ENCODE peak calls at places on chromosomes 3 and 15, in ten cellular contexts. L is brain microvascular endothelial cell; H is dorsolateral prefrontal cortex; S is fibroblast of lung; W is body of pancreas; N is naive thymus-derived CD4-positive, alpha-beta T cell; F is HAP-1; Q is aorta; M is HCT116; Z is fibroblast of villous mesenchyme. D is an unnamed sample.

GRCh38 chr3:126375835-126376331 is 18.7 kb upstream of the KLF15 start:
- DNase-seq in L (no peak), H (no peak), S (no peak), W (no peak), N (no peak), F (no peak), Q (peak; percentile 29), M (no peak), Z (no peak), D (no peak)

GRCh38 chr15:91158415-91159394 is 58.6 kb downstream of the SV2B start:
- DNase-seq in L (no peak), H (no peak), S (no peak), W (no peak), N (no peak), F (no peak), Q (no peak), M (no peak), Z (no peak), D (no peak)

GRCh38 chr15:65918936-65919335 is 49.6 kb downstream of the RAB11A start:
- DNase-seq in L (no peak), H (no peak), S (no peak), W (no peak), N (no peak), F (no peak), Q (no peak), M (no peak), Z (no peak), D (no peak)

GRCh38 chr15:31360843-31361763 is 34.5 kb downstream of the KLF13 start:
- DNase-seq in L (no peak), H (no peak), S (no peak), W (peak; percentile 87), N (peak; percentile 98), F (no peak), Q (no peak), M (no peak), Z (no peak), D (no peak)

GRCh38 chr3:165669502-165669901 is 167.7 kb downstream of the BCHE start:
- DNase-seq in L (no peak), H (no peak), S (peak; percentile 78), W (no peak), N (no peak), F (no peak), Q (no peak), M (no peak), Z (peak; percentile 12), D (peak; percentile 2)

GRCh38 chr15:27410986-27411385 is 440.0 kb downstream of the GABRG3 start:
- DNase-seq in L (no peak), H (no peak), S (no peak), W (no peak), N (no peak), F (no peak), Q (no peak), M (no peak), Z (no peak), D (no peak)

GRCh38 chr15:64149424-64150235 is 1.9 kb upstream of the SNX22 start:
- DNase-seq in L (no peak), H (no peak), S (no peak), W (no peak), N (no peak), F (peak; percentile 67), Q (no peak), M (no peak), Z (no peak), D (no peak)

GRCh38 chr15:33808720-33809119 is 159.6 kb upstream of the CHRM5 start:
- DNase-seq in L (no peak), H (no peak), S (peak; percentile 70), W (no peak), N (no peak), F (no peak), Q (no peak), M (no peak), Z (peak; percentile 12), D (no peak)

GRCh38 chr3:134326760-134327593 is 47.3 kb downstream of the AMOTL2 start:
- DNase-seq in L (peak; percentile 96), H (no peak), S (peak; percentile 92), W (peak; percentile 60), N (no peak), F (peak; percentile 71), Q (no peak), M (no peak), Z (peak; percentile 96), D (peak; percentile 99)

GRCh38 chr3:188937389-188937788 is 234.4 kb upstream of the TPRG1 start:
- DNase-seq in L (peak; percentile 26), H (no peak), S (no peak), W (no peak), N (no peak), F (no peak), Q (no peak), M (no peak), Z (no peak), D (no peak)

GRCh38 chr3:118968111-118968510 is 66.5 kb downstream of the IGSF11 start:
- DNase-seq in L (no peak), H (no peak), S (no peak), W (no peak), N (no peak), F (peak; percentile 43), Q (no peak), M (no peak), Z (no peak), D (no peak)

GRCh38 chr3:197175503-197175902 is 122.9 kb downstream of the DLG1 start:
- DNase-seq in L (no peak), H (no peak), S (no peak), W (no peak), N (no peak), F (no peak), Q (no peak), M (no peak), Z (peak; percentile 37), D (no peak)

GRCh38 chr3:41598804-41599481 is 363.0 kb downstream of the ULK4 start:
- DNase-seq in L (peak; percentile 30), H (no peak), S (peak; percentile 18), W (no peak), N (no peak), F (no peak), Q (no peak), M (no peak), Z (no peak), D (no peak)

GRCh38 chr15:31298707-31299172 is 27.9 kb upstream of the KLF13 start:
- DNase-seq in L (no peak), H (no peak), S (no peak), W (no peak), N (no peak), F (no peak), Q (no peak), M (no peak), Z (no peak), D (no peak)

GRCh38 chr3:41362638-41363559 is 163.6 kb downstream of the CTNNB1 start:
- DNase-seq in L (peak; percentile 13), H (no peak), S (peak; percentile 14), W (no peak), N (no peak), F (peak; percentile 53), Q (no peak), M (no peak), Z (peak; percentile 78), D (peak; percentile 26)

DNA sequence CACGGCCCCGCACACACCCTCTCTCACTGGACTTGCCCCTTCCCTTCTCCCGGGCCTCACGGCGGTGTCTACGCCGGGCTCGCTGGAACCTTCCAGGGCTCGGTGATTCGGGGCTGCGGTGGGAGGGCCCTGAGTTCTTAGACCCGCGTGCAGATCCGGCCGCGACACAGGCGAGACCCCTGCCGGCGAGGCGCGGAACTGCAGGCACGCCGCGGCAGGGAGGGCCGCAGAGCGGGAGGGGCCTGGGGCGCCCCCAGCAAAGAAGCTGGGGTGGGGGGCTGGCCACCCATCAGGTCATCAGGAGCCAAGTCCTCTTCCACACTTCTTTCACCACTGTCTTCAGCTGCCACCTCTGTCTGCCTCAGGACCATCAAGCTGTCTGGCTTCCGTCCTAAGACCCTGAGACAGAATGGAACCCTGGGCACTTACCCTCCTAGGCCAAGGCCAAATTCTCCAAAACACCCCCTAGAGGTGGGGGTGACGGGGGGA is 164.5 kb downstream of the XXYLT1 start:
- DNase-seq in L (peak; percentile 55), H (peak; percentile 63), S (peak; percentile 61), W (peak; percentile 53), N (peak; percentile 66), F (peak; percentile 79), Q (peak; percentile 80), M (no peak), Z (peak; percentile 69), D (no peak)
- H3K4me3 ChIP-seq in L (peak overlapping the region; percentile 35), H (peak overlapping the region; percentile 47), S (peak overlapping the region; percentile 33), W (no peak overlapping the region), N (no peak overlapping the region), F (no peak overlapping the region), Q (no peak overlapping the region), M (peak overlapping the region; percentile 25), Z (peak overlapping the region; percentile 23), D (peak overlapping the region; percentile 26)

DNA sequence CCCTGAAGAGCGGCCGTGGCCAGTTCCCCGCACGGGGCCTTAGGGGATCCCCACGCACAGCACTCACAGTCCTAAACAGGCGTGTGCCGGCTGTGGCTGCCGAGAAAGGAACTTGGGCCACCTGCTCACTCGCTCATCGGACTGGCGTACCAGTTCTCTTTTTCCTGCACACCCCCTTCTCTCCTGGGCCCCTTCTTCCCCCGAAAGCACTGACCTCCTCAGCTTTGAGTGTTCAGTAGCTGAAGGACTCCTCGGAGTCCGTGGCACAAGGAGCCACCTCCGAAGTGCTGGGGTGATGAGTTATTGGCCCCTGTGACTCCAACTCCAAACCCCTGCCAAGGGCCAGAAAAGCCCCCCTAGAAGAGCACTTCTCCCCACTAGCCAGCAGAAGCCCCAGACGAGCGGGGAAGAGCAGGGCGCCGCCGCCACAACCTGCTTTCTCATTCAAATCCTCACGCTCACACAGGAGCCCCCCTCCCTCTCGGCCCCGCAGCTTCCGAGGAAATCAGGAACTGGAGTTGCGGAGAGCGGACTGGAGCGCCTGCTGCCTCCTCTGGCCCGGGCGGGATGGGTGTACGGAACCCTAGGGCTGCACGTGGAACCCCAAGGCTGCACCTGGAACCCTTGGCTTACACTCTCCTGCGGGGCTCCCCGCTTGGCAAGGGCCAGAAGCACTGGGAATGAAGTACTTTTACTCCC is at the start of gene PLCH1:
- DNase-seq in L (peak; percentile 47), H (peak; percentile 57), S (peak; percentile 48), W (peak; percentile 74), N (peak; percentile 37), F (peak; percentile 94), Q (peak; percentile 78), M (peak; percentile 62), Z (peak; percentile 56), D (no peak)
- H3K4me3 ChIP-seq in L (peak within 1 kb of the TSS; percentile 77), H (peak within 1 kb of the TSS; percentile 86), S (peak within 1 kb of the TSS; percentile 74), W (peak within 1 kb of the TSS; percentile 85), N (peak within 1 kb of the TSS; percentile 80), F (peak within 1 kb of the TSS; percentile 73), Q (peak within 1 kb of the TSS; percentile 69), M (peak within 1 kb of the TSS; percentile 83), Z (peak within 1 kb of the TSS; percentile 64), D (peak within 1 kb of the TSS; percentile 72)

GRCh38 chr3:46360904-46361303 is 7.0 kb downstream of the CCR2 start:
- DNase-seq in L (no peak), H (no peak), S (no peak), W (no peak), N (no peak), F (no peak), Q (no peak), M (no peak), Z (no peak), D (no peak)
- H3K4me3 ChIP-seq in L (no peak overlapping the region), H (no peak overlapping the region), S (no peak overlapping the region), W (no peak overlapping the region), N (no peak overlapping the region), F (no peak overlapping the region), Q (no peak overlapping the region), M (no peak overlapping the region), Z (no peak overlapping the region), D (no peak overlapping the region)

DNA sequence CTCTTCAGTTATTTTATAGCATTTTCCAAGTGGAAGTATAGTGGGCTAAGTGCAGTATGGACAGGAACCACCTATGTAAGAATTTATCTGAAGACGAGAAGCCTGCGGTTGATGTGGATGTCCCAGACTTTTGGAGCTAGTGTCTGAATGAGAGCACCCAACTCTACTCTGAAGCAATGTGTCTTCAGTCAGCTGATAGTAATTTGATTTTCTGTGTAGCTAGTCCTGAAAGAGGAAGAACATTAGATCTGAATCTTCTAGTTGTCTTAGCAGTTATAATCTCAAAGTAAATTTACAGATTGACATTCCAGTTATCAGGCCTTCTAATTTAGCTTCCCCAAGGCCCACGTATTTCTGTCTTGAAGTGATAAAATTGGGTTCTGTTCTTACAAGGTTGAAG is 1.4 kb downstream of the TCAIM start:
- DNase-seq in L (no peak), H (no peak), S (no peak), W (no peak), N (no peak), F (no peak), Q (no peak), M (no peak), Z (no peak), D (no peak)
- H3K4me3 ChIP-seq in L (peak overlapping the region; percentile 93), H (peak overlapping the region; percentile 82), S (peak overlapping the region; percentile 82), W (no peak overlapping the region), N (no peak overlapping the region), F (no peak overlapping the region), Q (peak overlapping the region; percentile 63), M (no peak overlapping the region), Z (peak overlapping the region; percentile 84), D (peak overlapping the region; percentile 78)

D was measured in skeletal muscle cell.